ENCODE peak calls at places on chromosomes 6 and 20, in eight cellular contexts. Z, A, T, Q, Y, D, I and L are unnamed samples.

GRCh38 chr20:20710847-20711315 is 1.6 kb downstream of the RALGAPA2 start:
- DNase-seq in Z (no peak), A (no peak), T (peak), Q (no peak), Y (peak), D (no peak), I (no peak), L (peak)

GRCh38 chr6:143232849-143233248 is 172.2 kb downstream of the AIG1 start:
- DNase-seq in Z (peak), A (no peak), T (peak), Q (no peak), Y (peak), D (no peak), I (no peak), L (no peak)

GRCh38 chr6:63636516-63636968 is 940 bp downstream of the PHF3 start:
- DNase-seq in Z (peak), A (peak), T (peak), Q (no peak), Y (peak), D (peak), I (peak), L (no peak)

GRCh38 chr6:105452924-105453756 is 50.3 kb upstream of the PREP start:
- DNase-seq in Z (no peak), A (no peak), T (no peak), Q (no peak), Y (no peak), D (no peak), I (no peak), L (no peak)

GRCh38 chr6:97294451-97294850 is 11.4 kb upstream of the MMS22L start:
- DNase-seq in Z (no peak), A (no peak), T (no peak), Q (no peak), Y (no peak), D (no peak), I (no peak), L (no peak)

GRCh38 chr6:111263837-111264236 is 176.5 kb downstream of the SLC16A10 start:
- DNase-seq in Z (no peak), A (no peak), T (no peak), Q (no peak), Y (peak), D (no peak), I (no peak), L (no peak)

GRCh38 chr6:118171852-118172251 is 264.8 kb downstream of the SLC35F1 start:
- DNase-seq in Z (no peak), A (no peak), T (no peak), Q (no peak), Y (no peak), D (no peak), I (no peak), L (no peak)

GRCh38 chr20:26277339-26277738 is 580.7 kb upstream of the ZNF337 start:
- DNase-seq in Z (no peak), A (no peak), T (no peak), Q (no peak), Y (no peak), D (no peak), I (no peak), L (no peak)

GRCh38 chr20:64055893-64056638 is 6.6 kb upstream of the SOX18 start:
- DNase-seq in Z (no peak), A (no peak), T (peak), Q (no peak), Y (peak), D (peak), I (no peak), L (no peak)

GRCh38 chr6:33869826-33870423 is 66.1 kb upstream of the MLN start:
- DNase-seq in Z (no peak), A (no peak), T (no peak), Q (no peak), Y (no peak), D (no peak), I (no peak), L (no peak)

GRCh38 chr20:51175156-51175555 is 152.2 kb upstream of the KCNG1 start:
- DNase-seq in Z (no peak), A (no peak), T (no peak), Q (no peak), Y (no peak), D (no peak), I (no peak), L (no peak)

GRCh38 chr6:73722318-73723060 is 26.5 kb downstream of the CD109 start:
- DNase-seq in Z (no peak), A (no peak), T (no peak), Q (no peak), Y (no peak), D (no peak), I (no peak), L (no peak)

GRCh38 chr6:49464691-49465090 is 1.5 kb downstream of the CENPQ start:
- DNase-seq in Z (no peak), A (no peak), T (no peak), Q (no peak), Y (no peak), D (no peak), I (no peak), L (no peak)
- H3K27ac ChIP-seq in Z (no peak), A (no peak), T (no peak), Q (no peak), Y (no peak), D (no peak), I (no peak), L (no peak)

DNA sequence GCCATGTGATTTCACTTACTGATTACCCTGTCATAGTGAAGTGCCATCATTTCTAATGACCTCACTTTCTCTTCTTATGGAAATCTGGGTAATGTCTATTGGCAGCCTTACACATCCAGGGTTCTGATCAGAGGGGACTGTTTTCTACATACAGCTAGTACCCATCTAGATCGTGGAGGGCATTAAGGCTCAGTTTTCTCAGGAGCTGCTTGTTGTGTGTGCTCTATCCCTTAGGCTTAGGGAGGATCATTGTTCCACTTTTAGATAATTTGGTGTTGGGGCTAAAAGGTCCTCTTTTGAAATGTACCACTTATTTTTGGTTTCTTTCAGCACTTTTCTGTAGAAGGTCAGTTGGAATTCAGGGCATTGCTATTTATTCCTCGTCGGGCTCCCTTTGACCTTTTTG is 3.8 kb downstream of the HSP90AB1 start:
- DNase-seq in Z (no peak), A (no peak), T (no peak), Q (no peak), Y (no peak), D (no peak), I (no peak), L (no peak)
- TF ChIP-seq POLR2A in Z (no peak), A (no peak), T (no peak), Q (no peak), Y (peak), D (no peak), I (no peak), L (no peak)

GRCh38 chr6:101402618-101403002 is 9.1 kb downstream of the GRIK2 start:
- DNase-seq in Z (no peak), A (no peak), T (no peak), Q (no peak), Y (no peak), D (no peak), I (no peak), L (no peak)
- H3K27ac ChIP-seq in Z (no peak), A (no peak), T (no peak), Q (no peak), Y (no peak), D (no peak), I (no peak), L (no peak)

GRCh38 chr6:41063884-41064285 is 8.3 kb downstream of the OARD1 start:
- DNase-seq in Z (no peak), A (no peak), T (no peak), Q (no peak), Y (no peak), D (no peak), I (no peak), L (no peak)
- TF ChIP-seq POLR2A in Z (no peak), A (no peak), T (no peak), Q (no peak), Y (no peak), D (no peak), I (no peak), L (no peak)

GRCh38 chr20:38141889-38142494 is 23.1 kb downstream of the TGM2 start:
- DNase-seq in Z (no peak), A (no peak), T (peak), Q (no peak), Y (no peak), D (no peak), I (peak), L (no peak)
- H3K27ac ChIP-seq in Z (peak), A (no peak), T (peak), Q (no peak), Y (no peak), D (no peak), I (no peak), L (no peak)

GRCh38 chr6:84042603-84043002 is 9.0 kb downstream of the MRAP2 start:
- DNase-seq in Z (no peak), A (no peak), T (no peak), Q (no peak), Y (peak), D (no peak), I (no peak), L (no peak)
- TF ChIP-seq POLR2A in Z (no peak), A (no peak), T (no peak), Q (no peak), Y (no peak), D (no peak), I (no peak), L (no peak)

GRCh38 chr6:147234685-147235084 is 30.5 kb downstream of the STXBP5 start:
- DNase-seq in Z (no peak), A (no peak), T (no peak), Q (no peak), Y (no peak), D (no peak), I (no peak), L (no peak)

GRCh38 chr6:147226877-147227276 is 22.7 kb downstream of the STXBP5 start:
- DNase-seq in Z (no peak), A (no peak), T (no peak), Q (no peak), Y (no peak), D (no peak), I (no peak), L (no peak)

GRCh38 chr6:147227770-147228320 is 23.6 kb downstream of the STXBP5 start:
- DNase-seq in Z (no peak), A (no peak), T (no peak), Q (no peak), Y (peak), D (no peak), I (no peak), L (no peak)

GRCh38 chr6:147226163-147226724 is 22.0 kb downstream of the STXBP5 start:
- DNase-seq in Z (no peak), A (no peak), T (no peak), Q (no peak), Y (no peak), D (no peak), I (no peak), L (no peak)

GRCh38 chr6:147231589-147231988 is 27.4 kb downstream of the STXBP5 start:
- DNase-seq in Z (no peak), A (no peak), T (no peak), Q (no peak), Y (no peak), D (no peak), I (no peak), L (no peak)
- H3K27ac ChIP-seq in Z (no peak), A (no peak), T (no peak), Q (no peak), Y (no peak), D (no peak), I (no peak), L (no peak)

GRCh38 chr20:58244517-58245030 is 16.1 kb upstream of the ANKRD60 start:
- DNase-seq in Z (no peak), A (no peak), T (no peak), Q (no peak), Y (no peak), D (no peak), I (no peak), L (no peak)

GRCh38 chr20:58243653-58244410 is 15.4 kb upstream of the ANKRD60 start:
- DNase-seq in Z (no peak), A (no peak), T (no peak), Q (no peak), Y (no peak), D (no peak), I (no peak), L (no peak)

GRCh38 chr20:58241766-58242465 is 13.5 kb upstream of the ANKRD60 start:
- DNase-seq in Z (no peak), A (no peak), T (no peak), Q (no peak), Y (no peak), D (no peak), I (no peak), L (no peak)

GRCh38 chr20:58245181-58245891 is 16.9 kb upstream of the ANKRD60 start:
- DNase-seq in Z (no peak), A (no peak), T (no peak), Q (no peak), Y (no peak), D (no peak), I (no peak), L (no peak)

DNA sequence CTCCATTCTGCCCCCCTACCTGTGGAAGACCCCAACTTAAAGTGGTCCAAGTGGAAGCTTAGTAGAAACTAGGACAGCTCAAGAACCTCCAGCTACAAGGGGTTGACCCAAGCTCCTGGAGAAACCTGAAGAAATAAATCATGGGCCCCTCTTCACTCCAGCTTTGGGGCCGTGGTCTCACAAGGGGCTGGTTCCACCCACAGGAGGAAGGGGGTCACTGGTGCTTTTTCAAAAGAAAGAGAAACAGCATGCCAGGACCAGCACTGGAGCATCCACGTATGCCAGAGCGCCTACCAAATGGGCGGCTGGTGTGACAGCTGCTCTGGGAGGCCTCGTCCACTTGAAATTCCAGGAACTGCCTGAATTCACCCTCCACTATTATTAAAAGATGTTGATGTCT is 14.4 kb upstream of the ANKRD60 start:
- DNase-seq in Z (no peak), A (no peak), T (no peak), Q (no peak), Y (no peak), D (no peak), I (no peak), L (no peak)
- TF ChIP-seq POLR2A in Z (no peak), A (no peak), T (no peak), Q (no peak), Y (no peak), D (no peak), I (no peak), L (no peak)